ENCODE peak calls at places on chromosomes 16 and 17, in ten cellular contexts. A is left ventricle myocardium inferior; I is activated CD4-positive, alpha-beta T cell treated with anti-CD3 and anti-CD28 coated beads, Interleukin-2, amount 50 U/mL, for 24 hours; H is cardiac septum; Z is adrenal gland; J is omental fat pad; P is B cell; M is OCI-M1; L is SIG-M5; N is head of caudate nucleus. T is an unnamed sample.

GRCh38 chr17:8629371-8630226 is 926 bp downstream of the MYH10 start:
- DNase-seq in A (peak), I (no peak), H (no peak), Z (peak), J (no peak), P (peak), M (peak), L (no peak), N (peak), T (peak)

GRCh38 chr16:14310519-14310991 is 239.4 kb downstream of the MRTFB start:
- DNase-seq in A (no peak), I (no peak), H (no peak), Z (no peak), J (no peak), P (peak), M (peak), L (no peak), N (no peak), T (no peak)

GRCh38 chr16:11446566-11447119 is 101.4 kb downstream of the RMI2 start:
- DNase-seq in A (no peak), I (no peak), H (no peak), Z (no peak), J (no peak), P (no peak), M (no peak), L (no peak), N (no peak), T (no peak)

GRCh38 chr17:21282231-21282630 is 2.3 kb upstream of the MAP2K3 start:
- DNase-seq in A (no peak), I (no peak), H (no peak), Z (peak), J (no peak), P (no peak), M (no peak), L (no peak), N (no peak), T (peak)

GRCh38 chr16:5007256-5007655 is 26.5 kb downstream of the NAGPA start:
- DNase-seq in A (no peak), I (no peak), H (no peak), Z (no peak), J (no peak), P (no peak), M (no peak), L (no peak), N (no peak), T (no peak)

GRCh38 chr16:84924339-84925091 is 86.8 kb downstream of the ZDHHC7 start:
- DNase-seq in A (peak), I (no peak), H (no peak), Z (no peak), J (no peak), P (no peak), M (no peak), L (no peak), N (no peak), T (no peak)

GRCh38 chr16:83701494-83701893 is 106.3 kb upstream of the HSBP1 start:
- DNase-seq in A (no peak), I (no peak), H (no peak), Z (peak), J (no peak), P (no peak), M (peak), L (no peak), N (no peak), T (peak)

GRCh38 chr16:86663691-86664517 is 85.6 kb downstream of the FOXL1 start:
- DNase-seq in A (no peak), I (no peak), H (no peak), Z (no peak), J (no peak), P (no peak), M (no peak), L (no peak), N (no peak), T (peak)

GRCh38 chr17:40559016-40559853 is 6.0 kb downstream of the CCR7 start:
- DNase-seq in A (no peak), I (no peak), H (peak), Z (peak), J (no peak), P (no peak), M (no peak), L (no peak), N (no peak), T (no peak)

GRCh38 chr16:12110361-12111107 is 134.0 kb downstream of the SNX29 start:
- DNase-seq in A (no peak), I (no peak), H (no peak), Z (no peak), J (no peak), P (no peak), M (no peak), L (no peak), N (no peak), T (no peak)

GRCh38 chr16:57371494-57372371 is 557 bp upstream of the CX3CL1 start:
- DNase-seq in A (no peak), I (no peak), H (no peak), Z (no peak), J (no peak), P (no peak), M (no peak), L (no peak), N (no peak), T (no peak)

GRCh38 chr16:50195276-50195675 is 42.2 kb downstream of the TENT4B start:
- DNase-seq in A (no peak), I (no peak), H (no peak), Z (no peak), J (no peak), P (no peak), M (no peak), L (no peak), N (no peak), T (no peak)

GRCh38 chr16:68396481-68396880 is 51.8 kb downstream of the SMPD3 start:
- DNase-seq in A (no peak), I (peak), H (no peak), Z (peak), J (no peak), P (peak), M (peak), L (no peak), N (no peak), T (peak)